ENCODE peak calls at places on chromosomes 2 and 18, in four cellular contexts. W, S, A and Q are unnamed samples.

GRCh38 chr2:38797276-38797675 is 19.3 kb downstream of the GEMIN6 start:
- DNase-seq in W (peak), S (no peak), A (no peak), Q (peak)

GRCh38 chr2:157056200-157056676 is 201.3 kb upstream of the GALNT5 start:
- DNase-seq in S (peak), W (peak), A (no peak), Q (peak)

GRCh38 chr2:164737612-164738081 is 104.0 kb downstream of the COBLL1 start:
- DNase-seq in A (no peak), S (peak), W (peak), Q (peak)

GRCh38 chr2:70979626-70980025 is 1.2 kb downstream of the ANKRD53 start:
- DNase-seq in W (no peak), S (no peak), A (no peak), Q (no peak)

GRCh38 chr2:226797289-226797988 is 2.2 kb downstream of the IRS1 start:
- DNase-seq in A (no peak), S (no peak), W (peak), Q (peak)

GRCh38 chr2:204152616-204153015 is 216.1 kb downstream of the ICOS start:
- DNase-seq in W (no peak), S (no peak), A (no peak), Q (peak)

GRCh38 chr2:202186641-202187202 is 51.7 kb downstream of the SUMO1 start:
- DNase-seq in S (no peak), W (no peak), A (no peak), Q (no peak)

GRCh38 chr18:75173125-75173432 is 35.9 kb downstream of the PTGR3 start:
- DNase-seq in A (no peak), S (peak), W (no peak), Q (peak)

GRCh38 chr18:59957957-59958356 is 58.2 kb downstream of the PMAIP1 start:
- DNase-seq in W (peak), A (no peak), S (peak), Q (peak)

GRCh38 chr18:906416-907170 is 1.9 kb downstream of the ADCYAP1 start:
- DNase-seq in S (no peak), A (no peak), W (peak), Q (no peak)

GRCh38 chr2:10005461-10005860 is 37.9 kb upstream of the KLF11 start:
- DNase-seq in A (no peak), W (no peak), S (no peak), Q (no peak)